ENCODE peak calls at places on chromosomes 13 and 19, in eight cellular contexts. One of them, this sample, is unnamed.

GRCh38 chr13:24249586-24249985 is 59.8 kb upstream of the C1QTNF9 start:
- DNase-seq in cardiac muscle cell: no peak
- DNase-seq in left ventricle myocardium inferior: no peak
- DNase-seq in tibial nerve: no peak
- DNase-seq in GM12878: no peak
- DNase-seq in CD8-positive, alpha-beta memory T cell: no peak
- DNase-seq in hepatocyte: no peak
- DNase-seq in A673: no peak
- DNase-seq in this sample: no peak

GRCh38 chr13:62387642-62388041 is 972.0 kb upstream of the PCDH20 start:
- DNase-seq in left ventricle myocardium inferior: no peak
- DNase-seq in GM12878: no peak
- DNase-seq in cardiac muscle cell: peak; percentile 2
- DNase-seq in A673: peak; percentile 19
- DNase-seq in tibial nerve: no peak
- DNase-seq in CD8-positive, alpha-beta memory T cell: no peak
- DNase-seq in hepatocyte: peak; percentile 6
- DNase-seq in this sample: peak; percentile 6

GRCh38 chr13:79405831-79406596 is at the start of gene RBM26:
- DNase-seq in CD8-positive, alpha-beta memory T cell: peak; percentile 93
- DNase-seq in A673: peak; percentile 96
- DNase-seq in cardiac muscle cell: peak; percentile 96
- DNase-seq in left ventricle myocardium inferior: peak; percentile 94
- DNase-seq in hepatocyte: peak; percentile 95
- DNase-seq in tibial nerve: peak; percentile 96
- DNase-seq in GM12878: peak; percentile 76
- DNase-seq in this sample: peak; percentile 92

GRCh38 chr13:93624371-93624777 is 397.8 kb downstream of the GPC6 start:
- DNase-seq in A673: no peak
- DNase-seq in hepatocyte: no peak
- DNase-seq in left ventricle myocardium inferior: no peak
- DNase-seq in GM12878: no peak
- DNase-seq in CD8-positive, alpha-beta memory T cell: no peak
- DNase-seq in cardiac muscle cell: peak; percentile 60
- DNase-seq in tibial nerve: no peak
- DNase-seq in this sample: no peak

GRCh38 chr13:28040977-28041376 is 52.5 kb upstream of the URAD start:
- DNase-seq in GM12878: no peak
- DNase-seq in left ventricle myocardium inferior: no peak
- DNase-seq in tibial nerve: no peak
- DNase-seq in A673: no peak
- DNase-seq in hepatocyte: no peak
- DNase-seq in CD8-positive, alpha-beta memory T cell: no peak
- DNase-seq in cardiac muscle cell: no peak
- DNase-seq in this sample: no peak

GRCh38 chr19:29267701-29268100 is 54.8 kb upstream of the UQCRFS1 start:
- DNase-seq in A673: no peak
- DNase-seq in cardiac muscle cell: no peak
- DNase-seq in CD8-positive, alpha-beta memory T cell: no peak
- DNase-seq in GM12878: no peak
- DNase-seq in hepatocyte: no peak
- DNase-seq in tibial nerve: no peak
- DNase-seq in left ventricle myocardium inferior: no peak
- DNase-seq in this sample: no peak

GRCh38 chr19:42276821-42277220 is 7.8 kb downstream of the CIC start:
- DNase-seq in CD8-positive, alpha-beta memory T cell: no peak
- DNase-seq in left ventricle myocardium inferior: no peak
- DNase-seq in A673: no peak
- DNase-seq in hepatocyte: no peak
- DNase-seq in tibial nerve: no peak
- DNase-seq in GM12878: no peak
- DNase-seq in cardiac muscle cell: no peak
- DNase-seq in this sample: no peak

GRCh38 chr19:32800191-32800590 is 69.4 kb downstream of the SLC7A9 start:
- DNase-seq in left ventricle myocardium inferior: no peak
- DNase-seq in cardiac muscle cell: no peak
- DNase-seq in hepatocyte: no peak
- DNase-seq in tibial nerve: no peak
- DNase-seq in CD8-positive, alpha-beta memory T cell: no peak
- DNase-seq in GM12878: no peak
- DNase-seq in A673: no peak
- DNase-seq in this sample: no peak

GRCh38 chr13:58960909-58961308 is 1202.8 kb downstream of the DIAPH3 start:
- DNase-seq in A673: peak; percentile 30
- DNase-seq in tibial nerve: no peak
- DNase-seq in hepatocyte: peak; percentile 23
- DNase-seq in left ventricle myocardium inferior: no peak
- DNase-seq in CD8-positive, alpha-beta memory T cell: no peak
- DNase-seq in GM12878: no peak
- DNase-seq in cardiac muscle cell: peak; percentile 17
- DNase-seq in this sample: no peak

GRCh38 chr13:45337395-45337794 is 3.6 kb downstream of the TPT1 start:
- DNase-seq in hepatocyte: no peak
- DNase-seq in GM12878: no peak
- DNase-seq in cardiac muscle cell: no peak
- DNase-seq in left ventricle myocardium inferior: no peak
- DNase-seq in A673: no peak
- DNase-seq in tibial nerve: no peak
- DNase-seq in CD8-positive, alpha-beta memory T cell: no peak
- DNase-seq in this sample: no peak

GRCh38 chr19:4528843-4529242 is 6.2 kb downstream of the PLIN5 start:
- DNase-seq in left ventricle myocardium inferior: no peak
- DNase-seq in A673: no peak
- DNase-seq in GM12878: no peak
- DNase-seq in cardiac muscle cell: no peak
- DNase-seq in tibial nerve: no peak
- DNase-seq in hepatocyte: no peak
- DNase-seq in CD8-positive, alpha-beta memory T cell: no peak
- DNase-seq in this sample: no peak

GRCh38 chr19:4976412-4977298 is 7.7 kb downstream of the KDM4B start:
- DNase-seq in cardiac muscle cell: peak; percentile 99
- DNase-seq in left ventricle myocardium inferior: peak; percentile 72
- DNase-seq in hepatocyte: peak; percentile 75
- DNase-seq in A673: peak; percentile 51
- DNase-seq in CD8-positive, alpha-beta memory T cell: no peak
- DNase-seq in GM12878: no peak
- DNase-seq in tibial nerve: peak; percentile 85
- DNase-seq in this sample: peak; percentile 90

GRCh38 chr19:30498707-30499106 is 126.5 kb downstream of the ZNF536 start:
- DNase-seq in tibial nerve: no peak
- DNase-seq in left ventricle myocardium inferior: no peak
- DNase-seq in A673: peak; percentile 25
- DNase-seq in cardiac muscle cell: no peak
- DNase-seq in CD8-positive, alpha-beta memory T cell: no peak
- DNase-seq in hepatocyte: no peak
- DNase-seq in GM12878: no peak
- DNase-seq in this sample: no peak

GRCh38 chr19:15291666-15292065 is 40.7 kb downstream of the BRD4 start:
- DNase-seq in GM12878: no peak
- DNase-seq in hepatocyte: no peak
- DNase-seq in tibial nerve: no peak
- DNase-seq in A673: no peak
- DNase-seq in left ventricle myocardium inferior: no peak
- DNase-seq in CD8-positive, alpha-beta memory T cell: no peak
- DNase-seq in cardiac muscle cell: no peak
- DNase-seq in this sample: peak; percentile 11

GRCh38 chr19:15292140-15292539 is 40.2 kb downstream of the BRD4 start:
- DNase-seq in GM12878: no peak
- DNase-seq in CD8-positive, alpha-beta memory T cell: no peak
- DNase-seq in cardiac muscle cell: no peak
- DNase-seq in hepatocyte: no peak
- DNase-seq in left ventricle myocardium inferior: no peak
- DNase-seq in A673: no peak
- DNase-seq in tibial nerve: no peak
- DNase-seq in this sample: no peak

GRCh38 chr19:15293751-15294505 is 38.4 kb downstream of the BRD4 start:
- DNase-seq in left ventricle myocardium inferior: no peak
- DNase-seq in CD8-positive, alpha-beta memory T cell: no peak
- DNase-seq in hepatocyte: no peak
- DNase-seq in cardiac muscle cell: peak; percentile 73
- DNase-seq in tibial nerve: no peak
- DNase-seq in GM12878: no peak
- DNase-seq in A673: no peak
- DNase-seq in this sample: no peak

GRCh38 chr19:15294591-15294990 is 37.7 kb downstream of the BRD4 start:
- DNase-seq in CD8-positive, alpha-beta memory T cell: no peak
- DNase-seq in cardiac muscle cell: no peak
- DNase-seq in left ventricle myocardium inferior: peak; percentile 66
- DNase-seq in tibial nerve: no peak
- DNase-seq in GM12878: no peak
- DNase-seq in A673: no peak
- DNase-seq in hepatocyte: no peak
- DNase-seq in this sample: no peak

DNA sequence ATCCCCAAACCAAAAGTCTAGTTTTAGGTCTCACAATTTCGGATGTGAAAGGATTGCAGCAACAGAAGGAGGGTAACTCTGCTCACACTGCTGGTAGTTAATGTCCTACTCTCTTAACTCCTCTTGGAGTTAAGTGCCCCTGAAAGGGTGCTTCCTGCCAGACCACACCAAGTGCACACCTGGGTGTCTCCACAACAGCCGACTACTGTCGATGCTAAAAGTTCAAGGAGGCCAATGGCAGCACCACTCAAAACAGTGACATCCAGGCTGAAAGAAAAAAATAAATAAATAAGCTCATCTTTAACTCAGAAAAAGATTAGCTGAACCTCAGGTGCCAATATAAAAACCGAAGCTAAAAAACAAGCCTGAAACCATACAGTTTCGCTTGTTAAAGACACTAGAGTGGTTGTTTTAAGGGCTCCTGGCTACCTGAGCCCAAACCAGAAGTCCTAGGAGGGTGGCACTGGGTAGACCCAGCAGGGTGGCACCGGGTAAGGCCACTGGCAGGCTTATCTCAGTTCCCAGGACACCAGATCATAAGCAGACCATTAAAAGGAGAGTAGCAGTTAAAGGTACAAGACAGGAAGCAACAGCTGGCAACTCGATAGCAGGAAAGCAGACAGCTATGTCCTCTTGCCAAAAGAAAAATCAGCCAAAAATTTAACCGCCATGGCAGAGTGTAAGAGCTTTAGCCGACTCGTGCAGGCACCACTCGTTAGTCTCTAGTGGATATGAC is 39.3 kb downstream of the BRD4 start:
- DNase-seq in hepatocyte: no peak
- DNase-seq in cardiac muscle cell: peak; percentile 54
- DNase-seq in CD8-positive, alpha-beta memory T cell: no peak
- DNase-seq in left ventricle myocardium inferior: no peak
- DNase-seq in A673: no peak
- DNase-seq in tibial nerve: no peak
- DNase-seq in GM12878: no peak
- DNase-seq in this sample: no peak
- H3K4me1 ChIP-seq in hepatocyte: peaks cover 83% of the 10 kb centered on the region
- H3K4me1 ChIP-seq in cardiac muscle cell: peaks cover 90% of the 10 kb centered on the region
- H3K4me1 ChIP-seq in CD8-positive, alpha-beta memory T cell: peaks cover 96% of the 10 kb centered on the region
- H3K4me1 ChIP-seq in left ventricle myocardium inferior: peaks cover 100% of the 10 kb centered on the region
- H3K4me1 ChIP-seq in A673: peaks cover 85% of the 10 kb centered on the region
- H3K4me1 ChIP-seq in tibial nerve: peaks cover 8% of the 10 kb centered on the region
- H3K4me1 ChIP-seq in GM12878: peaks cover 57% of the 10 kb centered on the region
- H3K4me1 ChIP-seq in this sample: peaks cover 49% of the 10 kb centered on the region

DNA sequence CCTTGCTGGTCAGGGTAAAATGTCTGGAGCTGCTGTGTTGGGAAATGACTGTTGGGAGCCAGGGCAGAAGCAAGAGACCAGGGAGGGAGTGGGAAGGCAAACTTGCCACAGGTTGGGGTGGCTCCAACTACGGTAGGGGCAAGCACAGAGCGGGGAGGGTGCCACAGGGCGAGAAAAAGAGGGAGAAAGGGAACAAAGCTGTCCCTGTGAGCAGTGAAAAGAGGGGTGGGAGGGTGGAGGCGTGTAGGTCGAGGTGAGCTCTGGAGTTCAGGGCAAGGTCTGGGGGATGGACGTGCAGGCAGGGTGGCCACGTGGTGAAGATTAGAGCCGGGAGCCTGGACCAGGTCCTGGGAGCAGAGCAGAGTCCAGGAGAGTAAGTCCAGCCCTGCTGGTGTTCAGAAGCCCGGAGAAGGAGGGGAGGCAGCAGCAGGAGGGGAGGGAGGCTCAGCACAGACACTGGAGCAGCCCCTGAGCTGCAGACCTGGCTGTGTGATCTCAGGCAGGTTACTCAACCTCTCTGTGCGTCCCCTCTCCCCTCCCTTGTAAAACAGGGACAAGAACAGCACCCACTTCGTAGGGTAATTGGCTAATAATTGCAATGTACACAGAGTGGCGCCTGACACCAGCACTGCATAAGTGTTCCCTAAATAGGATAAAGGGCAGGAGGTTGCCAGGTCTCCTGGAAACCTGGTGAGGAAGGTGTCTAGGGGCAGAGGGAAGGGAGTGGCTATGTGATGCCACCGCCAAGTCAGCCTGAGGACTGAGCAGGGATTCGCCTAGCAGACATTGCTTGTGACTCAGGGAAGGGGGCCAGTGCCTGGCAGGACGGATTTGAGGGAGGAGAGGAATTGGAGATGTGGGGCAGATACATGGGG is 3.2 kb upstream of the POLR2E start:
- DNase-seq in tibial nerve: no peak
- DNase-seq in A673: no peak
- DNase-seq in GM12878: no peak
- DNase-seq in hepatocyte: peak; percentile 80
- DNase-seq in cardiac muscle cell: peak; percentile 44
- DNase-seq in CD8-positive, alpha-beta memory T cell: no peak
- DNase-seq in left ventricle myocardium inferior: no peak
- DNase-seq in this sample: no peak
- H3K4me1 ChIP-seq in tibial nerve: no peaks in the 10 kb centered on the region
- H3K4me1 ChIP-seq in A673: peaks cover 25% of the 10 kb centered on the region
- H3K4me1 ChIP-seq in GM12878: peaks cover 42% of the 10 kb centered on the region
- H3K4me1 ChIP-seq in hepatocyte: peaks cover 47% of the 10 kb centered on the region
- H3K4me1 ChIP-seq in cardiac muscle cell: peaks cover 22% of the 10 kb centered on the region
- H3K4me1 ChIP-seq in CD8-positive, alpha-beta memory T cell: peaks cover 64% of the 10 kb centered on the region
- H3K4me1 ChIP-seq in left ventricle myocardium inferior: peaks cover 78% of the 10 kb centered on the region
- H3K4me1 ChIP-seq in this sample: peaks cover 19% of the 10 kb centered on the region

DNA sequence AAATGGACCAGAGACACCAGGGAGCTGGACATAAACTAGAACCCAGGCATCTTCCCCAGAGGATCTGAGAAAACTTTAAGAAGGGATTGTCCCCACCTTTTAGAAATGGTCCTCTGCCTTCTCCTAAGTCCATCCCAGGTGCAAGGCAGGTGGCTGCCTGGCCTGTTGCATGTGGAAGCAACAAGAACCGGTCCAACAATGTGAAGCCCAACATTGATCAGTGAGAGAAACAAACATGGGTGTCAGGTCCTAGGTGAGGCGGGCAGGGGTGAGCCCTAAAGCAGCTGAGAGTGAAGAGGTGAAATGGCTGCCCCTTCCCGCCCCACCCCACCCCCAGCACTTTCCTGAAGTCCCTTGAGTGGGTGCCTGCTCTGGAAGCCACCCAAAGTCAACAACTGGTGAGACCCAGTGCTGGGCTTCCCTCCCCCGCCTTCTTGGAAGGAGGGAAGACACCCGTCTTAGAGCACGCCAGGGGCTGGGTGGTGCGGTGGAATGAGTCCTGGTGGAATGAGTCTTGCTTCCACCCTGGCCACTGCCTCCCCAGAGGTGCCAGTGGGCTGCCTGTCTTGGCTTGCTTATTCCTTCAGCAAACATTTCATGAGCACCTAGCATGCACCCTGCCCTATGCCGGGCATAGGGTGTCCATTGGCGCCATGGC is 1.7 kb downstream of the AP1M1 start:
- DNase-seq in tibial nerve: no peak
- DNase-seq in CD8-positive, alpha-beta memory T cell: no peak
- DNase-seq in left ventricle myocardium inferior: no peak
- DNase-seq in cardiac muscle cell: no peak
- DNase-seq in A673: no peak
- DNase-seq in GM12878: no peak
- DNase-seq in hepatocyte: no peak
- DNase-seq in this sample: no peak
- H3K4me1 ChIP-seq in tibial nerve: peaks cover 2% of the 10 kb centered on the region
- H3K4me1 ChIP-seq in CD8-positive, alpha-beta memory T cell: peaks cover 23% of the 10 kb centered on the region
- H3K4me1 ChIP-seq in left ventricle myocardium inferior: peaks cover 43% of the 10 kb centered on the region
- H3K4me1 ChIP-seq in cardiac muscle cell: peaks cover 6% of the 10 kb centered on the region
- H3K4me1 ChIP-seq in A673: peaks cover 11% of the 10 kb centered on the region
- H3K4me1 ChIP-seq in GM12878: peaks cover 22% of the 10 kb centered on the region
- H3K4me1 ChIP-seq in hepatocyte: peaks cover 20% of the 10 kb centered on the region
- H3K4me1 ChIP-seq in this sample: no peaks in the 10 kb centered on the region

GRCh38 chr19:49413348-49413747 is 9.9 kb downstream of the PTH2 start:
- DNase-seq in left ventricle myocardium inferior: no peak
- DNase-seq in GM12878: no peak
- DNase-seq in cardiac muscle cell: peak; percentile 35
- DNase-seq in tibial nerve: no peak
- DNase-seq in hepatocyte: no peak
- DNase-seq in A673: no peak
- DNase-seq in CD8-positive, alpha-beta memory T cell: no peak
- DNase-seq in this sample: no peak
- H3K4me1 ChIP-seq in left ventricle myocardium inferior: no peaks in the 10 kb centered on the region
- H3K4me1 ChIP-seq in GM12878: peaks cover 20% of the 10 kb centered on the region
- H3K4me1 ChIP-seq in cardiac muscle cell: peaks cover 14% of the 10 kb centered on the region
- H3K4me1 ChIP-seq in tibial nerve: no peaks in the 10 kb centered on the region
- H3K4me1 ChIP-seq in hepatocyte: no peaks in the 10 kb centered on the region
- H3K4me1 ChIP-seq in A673: no peaks in the 10 kb centered on the region
- H3K4me1 ChIP-seq in CD8-positive, alpha-beta memory T cell: peaks cover 32% of the 10 kb centered on the region
- H3K4me1 ChIP-seq in this sample: no peaks in the 10 kb centered on the region

This sample was measured in foreskin keratinocyte.